ENCODE peak calls at places on chromosomes 13 and 19, in nine cellular contexts. X, Y, T, W, V, C, I, A and H are unnamed samples.

GRCh38 chr19:46975918-46976782 is 43.5 kb upstream of the NPAS1 start:
- DNase-seq in X (peak; percentile 76), Y (no peak), T (peak; percentile 93), W (no peak), V (no peak), C (peak; percentile 99), I (no peak), A (peak; percentile 56), H (peak; percentile 94)

GRCh38 chr19:18322318-18322758 is 538 bp downstream of the LSM4 start:
- DNase-seq in X (peak; percentile 82), Y (no peak), T (peak; percentile 65), W (peak; percentile 47), V (no peak), C (no peak), I (peak; percentile 59), A (no peak), H (no peak)

GRCh38 chr19:54837542-54837941 is 12.7 kb upstream of the KIR3DL2 start:
- DNase-seq in X (no peak), Y (no peak), T (no peak), W (no peak), V (no peak), C (no peak), I (no peak), A (no peak), H (no peak)

GRCh38 chr13:21971662-21972635 is 301.1 kb downstream of the FGF9 start:
- DNase-seq in X (no peak), Y (no peak), T (peak; percentile 96), W (no peak), V (no peak), C (no peak), I (no peak), A (no peak), H (peak; percentile 46)

GRCh38 chr13:41774605-41775218 is 186.2 kb downstream of the VWA8 start:
- DNase-seq in X (no peak), Y (no peak), T (no peak), W (no peak), V (no peak), C (no peak), I (no peak), A (no peak), H (no peak)

GRCh38 chr13:25691654-25692053 is 319.9 kb downstream of the ATP8A2 start:
- DNase-seq in X (no peak), Y (no peak), T (no peak), W (no peak), V (no peak), C (no peak), I (no peak), A (no peak), H (no peak)

GRCh38 chr13:64723735-64724134 is 2506.4 kb downstream of the PCDH9 start:
- DNase-seq in X (peak; percentile 52), Y (no peak), T (peak; percentile 94), W (no peak), V (no peak), C (peak; percentile 63), I (no peak), A (peak; percentile 90), H (peak; percentile 80)

GRCh38 chr19:44542671-44543070 is 13.2 kb upstream of the CEACAM20 start:
- DNase-seq in X (no peak), Y (no peak), T (no peak), W (no peak), V (no peak), C (no peak), I (no peak), A (no peak), H (no peak)

GRCh38 chr13:113053801-113054604 is 51.6 kb upstream of the F7 start:
- DNase-seq in X (no peak), Y (no peak), T (no peak), W (no peak), V (no peak), C (no peak), I (no peak), A (no peak), H (no peak)

GRCh38 chr19:29383696-29384095 is 142.1 kb upstream of the VSTM2B start:
- DNase-seq in X (no peak), Y (no peak), T (no peak), W (no peak), V (no peak), C (no peak), I (no peak), A (no peak), H (no peak)

GRCh38 chr19:45613926-45614725 is 12.1 kb upstream of the GPR4 start:
- DNase-seq in X (peak; percentile 83), Y (peak; percentile 58), T (peak; percentile 93), W (no peak), V (no peak), C (peak; percentile 85), I (no peak), A (peak; percentile 98), H (peak; percentile 84)

GRCh38 chr19:42193706-42194105 is 23.8 kb downstream of the DEDD2 start:
- DNase-seq in X (no peak), Y (no peak), T (peak; percentile 41), W (no peak), V (no peak), C (no peak), I (no peak), A (no peak), H (no peak)

GRCh38 chr19:15123900-15124299 is 16.7 kb downstream of the SYDE1 start:
- DNase-seq in X (no peak), Y (no peak), T (no peak), W (no peak), V (no peak), C (no peak), I (no peak), A (no peak), H (no peak)

GRCh38 chr13:29621841-29622240 is 26.4 kb upstream of the SLC7A1 start:
- DNase-seq in X (no peak), Y (no peak), T (peak; percentile 33), W (no peak), V (no peak), C (no peak), I (no peak), A (no peak), H (no peak)

GRCh38 chr13:29621401-29621800 is 25.9 kb upstream of the SLC7A1 start:
- DNase-seq in X (no peak), Y (no peak), T (peak; percentile 68), W (no peak), V (no peak), C (no peak), I (no peak), A (peak; percentile 49), H (no peak)

GRCh38 chr13:29624997-29625396 is 29.5 kb upstream of the SLC7A1 start:
- DNase-seq in X (no peak), Y (no peak), T (no peak), W (no peak), V (no peak), C (no peak), I (no peak), A (no peak), H (no peak)

GRCh38 chr13:29619995-29620394 is 24.5 kb upstream of the SLC7A1 start:
- DNase-seq in X (no peak), Y (no peak), T (peak; percentile 50), W (no peak), V (no peak), C (no peak), I (no peak), A (no peak), H (no peak)
- TF ChIP-seq CTCF in X (no peak), Y (no peak), T (no peak), W (no peak), V (no peak), C (no peak), I (no peak), A (no peak), H (no peak)

DNA sequence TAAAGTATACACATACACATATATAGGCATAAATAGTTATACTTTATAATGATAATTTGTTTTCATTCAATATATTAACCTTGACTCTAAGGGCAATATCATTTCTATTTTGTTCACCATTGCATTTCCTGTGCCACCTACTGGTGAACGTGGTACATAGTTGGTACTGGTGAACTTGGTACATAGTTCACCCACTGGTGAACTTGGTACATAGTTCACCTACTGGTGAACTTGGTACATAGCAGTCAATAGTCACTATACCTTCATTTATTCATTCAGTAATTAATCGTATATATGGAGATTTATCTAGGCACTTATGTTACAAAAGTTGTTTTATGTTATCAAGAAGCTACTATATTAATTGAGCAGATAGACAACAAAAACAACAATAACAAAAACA is 172.6 kb upstream of the ATXN8OS start:
- DNase-seq in X (no peak), Y (no peak), T (no peak), W (no peak), V (no peak), C (no peak), I (no peak), A (peak; percentile 1), H (no peak)
- TF ChIP-seq CTCF in X (no peak), Y (peak; percentile 34), T (no peak), W (no peak), V (no peak), C (peak; percentile 8), I (peak; percentile 72), A (peak; percentile 62), H (no peak)

DNA sequence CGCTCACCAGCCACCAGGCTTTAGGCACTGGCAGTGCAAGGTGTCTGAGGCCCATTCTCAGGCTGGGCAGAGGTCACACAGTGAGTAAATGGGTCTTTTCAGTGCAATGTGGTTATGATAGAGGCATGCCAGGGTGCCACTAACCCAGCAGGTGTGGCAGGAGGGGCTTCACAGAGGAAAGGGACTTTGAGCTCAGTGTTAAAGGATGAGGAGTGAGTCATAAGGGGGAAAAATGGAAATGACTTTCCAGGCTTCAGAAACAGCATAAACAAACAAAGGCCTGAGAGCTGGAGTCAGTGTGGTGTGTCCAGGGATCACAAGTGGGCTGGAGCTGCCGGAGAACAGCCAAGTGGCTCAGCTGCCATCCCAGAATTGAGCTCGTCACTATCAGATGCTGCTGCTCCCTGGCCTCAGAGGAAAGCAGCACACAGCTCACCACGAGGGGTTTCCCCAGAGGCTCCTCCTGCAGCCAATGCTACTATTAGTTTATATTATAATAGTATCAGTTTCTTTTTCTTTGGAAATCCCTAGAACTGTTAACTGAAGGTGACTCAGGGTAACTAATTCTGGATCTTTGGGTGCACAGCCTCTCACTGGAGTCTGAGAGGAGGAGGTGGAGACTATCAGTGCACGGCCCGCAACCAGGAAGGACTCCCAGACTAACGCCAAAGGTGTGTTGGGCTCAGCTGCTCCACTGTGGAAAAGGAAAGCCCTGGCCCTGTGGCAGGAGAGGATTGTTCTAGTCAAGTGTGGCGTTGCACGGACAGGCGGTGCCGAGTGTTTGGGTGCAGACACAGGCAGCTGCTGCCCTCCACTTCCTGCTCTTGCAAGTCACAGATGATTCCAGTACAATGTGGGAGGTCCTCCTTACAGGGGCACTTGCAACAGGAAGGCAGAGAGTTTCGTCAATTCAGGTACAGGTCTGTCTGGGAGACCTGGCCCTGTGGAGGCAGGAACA is 39.5 kb downstream of the DHRS12 start:
- DNase-seq in X (peak; percentile 76), Y (peak; percentile 73), T (peak; percentile 97), W (peak; percentile 51), V (peak; percentile 29), C (peak; percentile 28), I (no peak), A (no peak), H (no peak)
- TF ChIP-seq CTCF in X (no peak), Y (no peak), T (peak; percentile 15), W (no peak), V (no peak), C (no peak), I (no peak), A (no peak), H (no peak)

DNA sequence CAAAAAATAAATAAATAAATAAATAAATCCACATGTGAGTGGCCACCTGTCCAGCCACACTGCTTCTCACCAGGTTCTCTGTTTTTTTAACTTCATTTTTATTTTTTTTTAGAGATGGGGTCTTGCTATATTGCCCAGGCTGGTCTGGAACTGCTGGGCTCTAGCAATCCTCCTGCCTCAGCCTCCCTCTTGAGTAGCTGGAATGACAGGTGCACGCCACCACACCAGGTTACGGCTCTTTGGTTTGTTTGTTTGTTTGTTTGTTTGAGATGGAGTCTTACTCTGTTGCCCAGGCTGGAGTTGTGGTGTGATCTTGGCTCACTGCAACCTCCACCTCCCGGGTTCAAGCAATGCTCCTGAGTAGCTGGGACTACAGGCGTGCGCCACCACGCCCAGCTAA is 94.5 kb upstream of the CACNA1A start:
- DNase-seq in X (no peak), Y (no peak), T (no peak), W (no peak), V (no peak), C (no peak), I (no peak), A (no peak), H (no peak)
- TF ChIP-seq CTCF in X (no peak), Y (no peak), T (no peak), W (no peak), V (no peak), C (no peak), I (no peak), A (no peak), H (no peak)